ENCODE peak calls at places on chromosomes 16 and 17, in four cellular contexts. One of them, this sample, is unnamed.

GRCh38 chr16:64950262-64950661 is 171.6 kb downstream of the CDH11 start:
- DNase-seq in IMR-90: no peak
- DNase-seq in H9: peak; percentile 49
- DNase-seq in H1: no peak
- DNase-seq in this sample: peak; percentile 38

GRCh38 chr17:4220655-4221054 is 43.1 kb downstream of the ANKFY1 start:
- DNase-seq in IMR-90: peak; percentile 11
- DNase-seq in H9: no peak
- DNase-seq in H1: no peak
- DNase-seq in this sample: no peak

GRCh38 chr16:49483251-49483650 is 109.6 kb downstream of the C16orf78 start:
- DNase-seq in IMR-90: no peak
- DNase-seq in H9: no peak
- DNase-seq in H1: no peak
- DNase-seq in this sample: no peak

GRCh38 chr17:57927048-57927723 is 28.0 kb downstream of the CUEDC1 start:
- DNase-seq in IMR-90: peak; percentile 82
- DNase-seq in H9: no peak
- DNase-seq in H1: no peak
- DNase-seq in this sample: peak; percentile 84

GRCh38 chr16:66130296-66130910 is 236.1 kb upstream of the CDH5 start:
- DNase-seq in IMR-90: peak; percentile 92
- DNase-seq in H9: no peak
- DNase-seq in H1: no peak
- DNase-seq in this sample: peak; percentile 30

GRCh38 chr17:6800422-6801027 is 24.5 kb downstream of the FBXO39 start:
- DNase-seq in IMR-90: peak; percentile 4
- DNase-seq in H9: peak; percentile 64
- DNase-seq in H1: no peak
- DNase-seq in this sample: peak; percentile 73

GRCh38 chr16:29651950-29652349 is 11.1 kb upstream of the SPN start:
- DNase-seq in IMR-90: no peak
- DNase-seq in H9: no peak
- DNase-seq in H1: no peak
- DNase-seq in this sample: no peak

GRCh38 chr16:88733630-88734360 is 27.5 kb downstream of the CTU2 start:
- DNase-seq in IMR-90: no peak
- DNase-seq in H9: no peak
- DNase-seq in H1: no peak
- DNase-seq in this sample: no peak

GRCh38 chr17:59378621-59379194 is 47.3 kb downstream of the YPEL2 start:
- DNase-seq in IMR-90: peak; percentile 82
- DNase-seq in H9: no peak
- DNase-seq in H1: no peak
- DNase-seq in this sample: peak; percentile 93

GRCh38 chr17:49969134-49969759 is at the start of gene DLX4:
- DNase-seq in IMR-90: no peak
- DNase-seq in H9: peak; percentile 68
- DNase-seq in H1: no peak
- DNase-seq in this sample: no peak

GRCh38 chr17:549197-550040 is 165.2 kb downstream of the VPS53 start:
- DNase-seq in IMR-90: peak; percentile 83
- DNase-seq in H9: no peak
- DNase-seq in H1: no peak
- DNase-seq in this sample: no peak

GRCh38 chr16:73196670-73197069 is 148.7 kb upstream of the ZFHX3 start:
- DNase-seq in IMR-90: peak; percentile 53
- DNase-seq in H9: peak; percentile 81
- DNase-seq in H1: peak; percentile 51
- DNase-seq in this sample: peak; percentile 88

GRCh38 chr17:39239640-39240314 is 14.0 kb upstream of the STAC2 start:
- DNase-seq in IMR-90: no peak
- DNase-seq in H9: peak; percentile 95
- DNase-seq in H1: no peak
- DNase-seq in this sample: peak; percentile 79

GRCh38 chr17:77420804-77421634 is 280.2 kb downstream of the SEC14L1 start:
- DNase-seq in IMR-90: peak; percentile 93
- DNase-seq in H9: peak; percentile 91
- DNase-seq in H1: no peak
- DNase-seq in this sample: peak; percentile 95

GRCh38 chr16:89031715-89032659 is 55.0 kb upstream of the CBFA2T3 start:
- DNase-seq in IMR-90: no peak
- DNase-seq in H9: no peak
- DNase-seq in H1: no peak
- DNase-seq in this sample: no peak

GRCh38 chr16:66357523-66357928 is 9.0 kb upstream of the CDH5 start:
- DNase-seq in IMR-90: peak; percentile 83
- DNase-seq in H9: peak; percentile 62
- DNase-seq in H1: peak; percentile 27
- DNase-seq in this sample: peak; percentile 85

GRCh38 chr17:55394357-55395021 is 27.1 kb downstream of the MMD start:
- DNase-seq in IMR-90: no peak
- DNase-seq in H9: no peak
- DNase-seq in H1: no peak
- DNase-seq in this sample: no peak

GRCh38 chr16:55471448-55472097 is 7.4 kb upstream of the MMP2 start:
- DNase-seq in IMR-90: peak; percentile 92
- DNase-seq in H9: no peak
- DNase-seq in H1: no peak
- DNase-seq in this sample: peak; percentile 75

GRCh38 chr17:12667299-12667958 is 1.7 kb downstream of the MYOCD start:
- DNase-seq in IMR-90: peak; percentile 89
- DNase-seq in H9: peak; percentile 78
- DNase-seq in H1: peak; percentile 19
- DNase-seq in this sample: peak; percentile 96

GRCh38 chr17:81406117-81406953 is 11.1 kb downstream of the BAHCC1 start:
- DNase-seq in IMR-90: no peak
- DNase-seq in H9: no peak
- DNase-seq in H1: no peak
- DNase-seq in this sample: no peak
- H4K8ac ChIP-seq in IMR-90: no peak overlapping the region
- H4K8ac ChIP-seq in H9: no peak overlapping the region
- H4K8ac ChIP-seq in H1: no peak overlapping the region
- H4K8ac ChIP-seq in this sample: no peak overlapping the region

GRCh38 chr16:3954411-3954921 is 74.0 kb upstream of the CREBBP start:
- DNase-seq in IMR-90: peak; percentile 57
- DNase-seq in H9: no peak
- DNase-seq in H1: no peak
- DNase-seq in this sample: no peak

GRCh38 chr16:3951861-3952332 is 71.4 kb upstream of the CREBBP start:
- DNase-seq in IMR-90: peak; percentile 28
- DNase-seq in H9: no peak
- DNase-seq in H1: no peak
- DNase-seq in this sample: no peak

GRCh38 chr16:3950343-3951193 is 70.1 kb upstream of the CREBBP start:
- DNase-seq in IMR-90: peak; percentile 99
- DNase-seq in H9: no peak
- DNase-seq in H1: no peak
- DNase-seq in this sample: no peak

GRCh38 chr16:3952342-3953131 is 72.0 kb upstream of the CREBBP start:
- DNase-seq in IMR-90: no peak
- DNase-seq in H9: peak; percentile 60
- DNase-seq in H1: no peak
- DNase-seq in this sample: peak; percentile 26

DNA sequence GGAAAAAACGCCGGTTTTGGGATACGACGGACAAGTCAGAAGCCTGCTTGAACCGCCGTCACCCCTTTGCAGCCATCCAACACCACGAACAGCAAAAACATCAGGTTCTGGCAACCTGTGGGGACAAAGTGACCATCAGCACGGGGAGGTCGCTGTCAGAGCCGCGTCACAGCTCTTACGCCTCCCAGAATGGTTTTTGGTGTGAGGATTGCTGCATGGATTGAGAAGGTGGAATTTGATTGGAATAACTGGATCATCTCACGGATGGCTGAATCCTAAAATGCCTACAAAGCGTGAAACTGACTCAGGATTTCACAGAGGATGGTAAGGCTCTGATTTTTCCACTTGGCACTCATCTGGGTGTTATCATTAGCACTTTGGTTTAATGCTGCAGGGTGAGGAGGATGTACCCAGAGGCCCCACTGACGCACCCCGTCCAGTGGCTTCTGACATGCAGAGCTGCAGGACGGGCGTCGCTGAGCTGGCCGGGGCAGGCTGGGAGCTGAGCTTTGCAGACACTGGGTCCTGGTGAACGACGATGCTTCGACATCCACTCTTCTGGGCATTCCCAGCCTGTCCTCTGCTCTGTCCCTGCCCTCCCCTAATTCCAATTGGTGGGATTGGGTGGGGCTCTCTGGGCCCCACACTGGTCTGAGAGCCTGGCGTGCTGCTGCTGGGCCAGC is 73.4 kb upstream of the CREBBP start:
- DNase-seq in IMR-90: no peak
- DNase-seq in H9: no peak
- DNase-seq in H1: no peak
- DNase-seq in this sample: no peak
- H3K56ac ChIP-seq in IMR-90: no peak overlapping the region
- H3K56ac ChIP-seq in H9: no peak overlapping the region
- H3K56ac ChIP-seq in H1: no peak overlapping the region
- H3K56ac ChIP-seq in this sample: no peak overlapping the region

DNA sequence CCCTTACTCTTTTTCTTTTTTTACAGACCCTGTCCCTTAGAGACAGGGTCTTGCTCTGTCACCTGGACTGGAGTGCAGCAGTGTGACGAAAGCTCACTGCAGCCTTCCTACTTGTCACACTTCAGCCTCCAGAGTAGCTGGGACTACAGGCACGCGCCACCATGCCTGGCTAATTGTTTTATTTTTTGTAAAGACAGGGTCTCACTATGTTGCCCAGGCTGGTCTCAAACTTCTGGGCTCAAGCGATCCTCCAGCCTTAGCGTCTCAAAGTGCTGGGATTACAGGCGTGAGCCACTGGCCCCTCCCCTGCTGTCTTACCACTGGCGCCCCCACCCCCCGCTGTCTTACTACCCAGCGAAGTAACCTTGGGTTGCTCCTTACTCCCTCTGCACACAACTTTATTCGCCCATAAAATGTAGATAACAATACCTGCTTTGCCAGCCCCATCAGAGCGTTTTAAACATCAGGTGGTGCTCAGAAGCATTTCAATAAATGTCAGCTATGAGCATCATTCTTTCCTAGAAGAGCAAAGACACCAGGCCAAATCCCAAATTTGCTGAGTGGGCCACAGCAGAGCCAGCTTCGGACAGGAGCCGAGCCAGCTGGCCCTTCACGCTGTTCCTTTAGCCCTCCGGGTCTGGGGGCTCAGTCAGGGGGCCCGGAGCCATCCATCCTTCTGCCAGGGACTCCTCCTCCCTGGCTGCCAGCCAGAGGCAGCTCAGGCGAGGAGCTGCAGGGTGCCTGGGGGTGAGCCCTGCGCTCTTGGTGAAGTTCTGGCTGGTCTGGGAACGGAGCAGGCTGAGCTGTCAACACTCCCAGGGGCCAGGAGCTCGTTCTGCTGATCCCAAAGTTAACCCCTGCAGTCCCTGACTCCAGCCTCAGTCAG is 24.4 kb downstream of the SRL start:
- DNase-seq in IMR-90: peak; percentile 27
- DNase-seq in H9: no peak
- DNase-seq in H1: no peak
- DNase-seq in this sample: peak; percentile 32
- H4K8ac ChIP-seq in IMR-90: no peak overlapping the region
- H4K8ac ChIP-seq in H9: no peak overlapping the region
- H4K8ac ChIP-seq in H1: no peak overlapping the region
- H4K8ac ChIP-seq in this sample: no peak overlapping the region

DNA sequence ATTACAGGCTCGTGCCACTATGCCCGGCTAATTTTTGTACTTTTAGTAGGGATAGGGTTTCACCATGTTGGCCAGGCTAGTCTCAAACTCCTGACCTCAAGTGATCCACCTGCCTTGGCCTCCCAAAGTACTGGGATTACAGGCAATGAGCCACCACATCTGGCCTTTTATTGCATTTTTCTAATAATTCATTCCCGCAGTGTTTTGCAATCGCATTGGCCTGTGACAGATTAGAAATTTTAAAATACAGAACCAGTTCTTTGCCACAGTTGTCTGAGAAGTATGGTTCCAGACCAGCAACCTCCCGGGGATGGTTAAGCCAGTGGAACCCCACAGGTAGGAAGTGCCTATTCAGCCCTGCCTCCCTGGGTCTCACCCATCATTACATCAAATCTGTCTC is 3.2 kb upstream of the CRHR1 start:
- DNase-seq in IMR-90: no peak
- DNase-seq in H9: no peak
- DNase-seq in H1: no peak
- DNase-seq in this sample: no peak
- H3K56ac ChIP-seq in IMR-90: no peak overlapping the region
- H3K56ac ChIP-seq in H9: no peak overlapping the region
- H3K56ac ChIP-seq in H1: no peak overlapping the region
- H3K56ac ChIP-seq in this sample: no peak overlapping the region

GRCh38 chr17:80870401-80870800 is 121.2 kb upstream of the CHMP6 start:
- DNase-seq in IMR-90: no peak
- DNase-seq in H9: no peak
- DNase-seq in H1: no peak
- DNase-seq in this sample: no peak

GRCh38 chr17:80874866-80875445 is 116.7 kb upstream of the CHMP6 start:
- DNase-seq in IMR-90: no peak
- DNase-seq in H9: no peak
- DNase-seq in H1: no peak
- DNase-seq in this sample: no peak

GRCh38 chr17:80871341-80871740 is 120.3 kb upstream of the CHMP6 start:
- DNase-seq in IMR-90: no peak
- DNase-seq in H9: no peak
- DNase-seq in H1: no peak
- DNase-seq in this sample: no peak

GRCh38 chr17:80872011-80872929 is 119.4 kb upstream of the CHMP6 start:
- DNase-seq in IMR-90: no peak
- DNase-seq in H9: no peak
- DNase-seq in H1: no peak
- DNase-seq in this sample: no peak

DNA sequence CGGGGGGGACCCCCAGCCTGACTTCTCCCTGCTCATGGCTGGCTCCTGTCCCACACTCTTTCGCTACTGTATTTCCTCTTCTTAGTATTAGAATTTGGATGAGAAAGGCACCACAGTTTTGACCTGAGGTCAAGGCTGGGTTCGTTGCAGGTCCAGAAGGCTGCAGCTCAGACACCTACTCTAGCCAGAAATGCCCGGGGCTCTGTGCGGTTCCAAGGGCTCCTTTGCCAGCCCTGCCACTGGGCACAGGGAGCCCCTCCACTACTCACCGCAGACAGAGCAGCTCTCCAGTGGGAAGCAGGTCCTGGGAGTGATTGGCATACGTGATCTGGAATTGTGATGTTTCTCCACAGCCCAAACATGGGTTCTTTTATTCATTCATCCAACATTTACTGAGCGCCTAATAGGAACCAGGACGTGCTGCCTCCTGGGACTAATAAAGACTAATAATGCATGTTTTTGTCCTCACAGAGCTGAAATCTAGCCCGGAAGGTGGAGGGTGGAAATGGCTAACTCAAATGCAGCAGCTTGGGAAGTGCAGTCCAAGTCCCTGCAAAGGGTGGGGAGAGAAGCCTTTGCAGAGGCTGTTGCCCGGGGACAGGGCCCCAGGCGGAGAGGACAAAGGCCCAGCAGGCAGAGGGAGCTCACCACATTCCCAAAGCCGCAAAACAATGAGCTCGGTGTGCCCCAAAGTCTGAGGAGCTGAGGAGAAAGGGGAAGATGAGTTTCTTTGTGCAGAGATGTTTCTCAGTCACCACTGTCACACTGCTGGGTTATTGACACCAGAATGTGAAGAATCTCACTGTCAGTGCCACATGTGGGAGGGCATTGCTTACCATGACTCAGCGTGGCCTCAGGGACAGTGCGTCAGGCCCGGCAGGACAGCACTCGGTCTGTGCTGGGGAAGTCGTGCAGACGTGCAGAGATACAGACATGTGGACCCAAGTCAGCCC is 118.4 kb upstream of the CHMP6 start:
- DNase-seq in IMR-90: no peak
- DNase-seq in H9: peak; percentile 90
- DNase-seq in H1: peak; percentile 38
- DNase-seq in this sample: peak; percentile 86
- H4K8ac ChIP-seq in IMR-90: no peak overlapping the region
- H4K8ac ChIP-seq in H9: no peak overlapping the region
- H4K8ac ChIP-seq in H1: no peak overlapping the region
- H4K8ac ChIP-seq in this sample: no peak overlapping the region

This sample was measured in mesendoderm.